ENCODE peak calls at places on chromosomes 13 and 19, in nine cellular contexts. One of them, this sample, is unnamed.

GRCh38 chr13:26616126-26616525 is 58.6 kb downstream of the WASF3 start:
- DNase-seq in HepG2: no peak
- DNase-seq in PC-3: peak; percentile 45
- DNase-seq in astrocyte: peak; percentile 82
- DNase-seq in neural progenitor cell: no peak
- DNase-seq in K562: no peak
- DNase-seq in hepatocyte: no peak
- DNase-seq in fibroblast of lung: peak; percentile 21
- DNase-seq in GM23248: peak; percentile 90
- DNase-seq in this sample: no peak

GRCh38 chr19:7242601-7243258 is 51.5 kb downstream of the INSR start:
- DNase-seq in HepG2: no peak
- DNase-seq in hepatocyte: no peak
- DNase-seq in neural progenitor cell: no peak
- DNase-seq in fibroblast of lung: peak; percentile 49
- DNase-seq in K562: no peak
- DNase-seq in astrocyte: peak; percentile 72
- DNase-seq in PC-3: peak; percentile 33
- DNase-seq in GM23248: peak; percentile 95
- DNase-seq in this sample: no peak

GRCh38 chr13:44267203-44267602 is 106.4 kb upstream of the SERP2 start:
- DNase-seq in GM23248: no peak
- DNase-seq in PC-3: no peak
- DNase-seq in HepG2: no peak
- DNase-seq in hepatocyte: no peak
- DNase-seq in neural progenitor cell: no peak
- DNase-seq in K562: no peak
- DNase-seq in astrocyte: no peak
- DNase-seq in fibroblast of lung: no peak
- DNase-seq in this sample: no peak

GRCh38 chr19:19514215-19514633 is 1.1 kb downstream of the TSSK6 start:
- DNase-seq in fibroblast of lung: peak; percentile 84
- DNase-seq in hepatocyte: no peak
- DNase-seq in K562: no peak
- DNase-seq in neural progenitor cell: no peak
- DNase-seq in GM23248: peak; percentile 20
- DNase-seq in PC-3: no peak
- DNase-seq in astrocyte: peak; percentile 33
- DNase-seq in HepG2: no peak
- DNase-seq in this sample: no peak

GRCh38 chr13:80251403-80251802 is 89.5 kb downstream of the SPRY2 start:
- DNase-seq in K562: peak; percentile 7
- DNase-seq in fibroblast of lung: peak; percentile 52
- DNase-seq in GM23248: peak; percentile 17
- DNase-seq in hepatocyte: peak; percentile 22
- DNase-seq in astrocyte: peak; percentile 62
- DNase-seq in HepG2: no peak
- DNase-seq in PC-3: peak; percentile 64
- DNase-seq in neural progenitor cell: peak; percentile 1
- DNase-seq in this sample: peak; percentile 82

GRCh38 chr13:112112534-112113276 is 45.8 kb downstream of the SOX1 start:
- DNase-seq in astrocyte: no peak
- DNase-seq in K562: no peak
- DNase-seq in PC-3: no peak
- DNase-seq in fibroblast of lung: no peak
- DNase-seq in GM23248: no peak
- DNase-seq in neural progenitor cell: no peak
- DNase-seq in HepG2: no peak
- DNase-seq in hepatocyte: no peak
- DNase-seq in this sample: no peak

GRCh38 chr19:47379398-47379938 is 30.4 kb downstream of the DHX34 start:
- DNase-seq in astrocyte: no peak
- DNase-seq in HepG2: no peak
- DNase-seq in PC-3: no peak
- DNase-seq in neural progenitor cell: no peak
- DNase-seq in hepatocyte: no peak
- DNase-seq in K562: no peak
- DNase-seq in GM23248: no peak
- DNase-seq in fibroblast of lung: no peak
- DNase-seq in this sample: no peak

GRCh38 chr19:49114630-49115363 is 627 bp downstream of the LIN7B start:
- DNase-seq in astrocyte: peak; percentile 18
- DNase-seq in hepatocyte: peak; percentile 81
- DNase-seq in K562: peak; percentile 72
- DNase-seq in HepG2: peak; percentile 46
- DNase-seq in PC-3: no peak
- DNase-seq in GM23248: peak; percentile 72
- DNase-seq in fibroblast of lung: peak; percentile 46
- DNase-seq in neural progenitor cell: peak; percentile 93
- DNase-seq in this sample: peak; percentile 94

GRCh38 chr13:41427700-41428099 is 29.6 kb upstream of the RGCC start:
- DNase-seq in PC-3: no peak
- DNase-seq in fibroblast of lung: no peak
- DNase-seq in hepatocyte: no peak
- DNase-seq in neural progenitor cell: no peak
- DNase-seq in astrocyte: no peak
- DNase-seq in GM23248: peak; percentile 10
- DNase-seq in HepG2: no peak
- DNase-seq in K562: no peak
- DNase-seq in this sample: peak; percentile 15

GRCh38 chr13:32264407-32264806 is 50.8 kb downstream of the ZAR1L start:
- DNase-seq in HepG2: no peak
- DNase-seq in K562: no peak
- DNase-seq in astrocyte: peak; percentile 30
- DNase-seq in fibroblast of lung: peak; percentile 58
- DNase-seq in GM23248: no peak
- DNase-seq in PC-3: peak; percentile 30
- DNase-seq in neural progenitor cell: no peak
- DNase-seq in hepatocyte: no peak
- DNase-seq in this sample: peak; percentile 44

GRCh38 chr13:78603240-78603947 is at the start of gene POU4F1:
- DNase-seq in fibroblast of lung: peak; percentile 26
- DNase-seq in HepG2: peak; percentile 72
- DNase-seq in GM23248: no peak
- DNase-seq in PC-3: no peak
- DNase-seq in neural progenitor cell: peak; percentile 93
- DNase-seq in hepatocyte: peak; percentile 85
- DNase-seq in astrocyte: no peak
- DNase-seq in K562: peak; percentile 89
- DNase-seq in this sample: peak; percentile 94

GRCh38 chr13:78601124-78601885 is 2.0 kb downstream of the POU4F1 start:
- DNase-seq in HepG2: no peak
- DNase-seq in GM23248: peak; percentile 38
- DNase-seq in astrocyte: no peak
- DNase-seq in PC-3: no peak
- DNase-seq in hepatocyte: peak; percentile 55
- DNase-seq in fibroblast of lung: peak; percentile 15
- DNase-seq in K562: no peak
- DNase-seq in neural progenitor cell: peak; percentile 71
- DNase-seq in this sample: peak; percentile 35

GRCh38 chr13:78600317-78600899 is 2.9 kb downstream of the POU4F1 start:
- DNase-seq in fibroblast of lung: peak; percentile 5
- DNase-seq in hepatocyte: no peak
- DNase-seq in HepG2: no peak
- DNase-seq in K562: no peak
- DNase-seq in neural progenitor cell: peak; percentile 31
- DNase-seq in astrocyte: no peak
- DNase-seq in PC-3: no peak
- DNase-seq in GM23248: no peak
- DNase-seq in this sample: no peak

GRCh38 chr13:78601886-78602560 is 1.3 kb downstream of the POU4F1 start:
- DNase-seq in astrocyte: no peak
- DNase-seq in fibroblast of lung: no peak
- DNase-seq in GM23248: no peak
- DNase-seq in hepatocyte: no peak
- DNase-seq in neural progenitor cell: no peak
- DNase-seq in K562: no peak
- DNase-seq in HepG2: no peak
- DNase-seq in PC-3: no peak
- DNase-seq in this sample: no peak

GRCh38 chr13:78602561-78603239 is 652 bp downstream of the POU4F1 start:
- DNase-seq in HepG2: no peak
- DNase-seq in neural progenitor cell: peak; percentile 55
- DNase-seq in fibroblast of lung: peak; percentile 14
- DNase-seq in astrocyte: no peak
- DNase-seq in K562: peak; percentile 14
- DNase-seq in GM23248: no peak
- DNase-seq in PC-3: no peak
- DNase-seq in hepatocyte: no peak
- DNase-seq in this sample: peak; percentile 61
- TF ChIP-seq EZH2 in HepG2: no peak
- TF ChIP-seq EZH2 in neural progenitor cell: peak; percentile 100
- TF ChIP-seq EZH2 in fibroblast of lung: peak; percentile 100
- TF ChIP-seq EZH2 in astrocyte: peak; percentile 98
- TF ChIP-seq EZH2 in K562: no peak
- TF ChIP-seq EZH2 in GM23248: peak; percentile 90
- TF ChIP-seq EZH2 in PC-3: no peak
- TF ChIP-seq EZH2 in hepatocyte: peak; percentile 96
- TF ChIP-seq EZH2 in this sample: peak; percentile 5

GRCh38 chr19:44969437-44969836 is 14.3 kb downstream of the CLPTM1 start:
- DNase-seq in astrocyte: no peak
- DNase-seq in K562: no peak
- DNase-seq in hepatocyte: no peak
- DNase-seq in neural progenitor cell: no peak
- DNase-seq in GM23248: no peak
- DNase-seq in fibroblast of lung: no peak
- DNase-seq in PC-3: no peak
- DNase-seq in HepG2: no peak
- DNase-seq in this sample: no peak
- H3K4me3 ChIP-seq in astrocyte: no peak overlapping the region
- H3K4me3 ChIP-seq in K562: no peak overlapping the region
- H3K4me3 ChIP-seq in hepatocyte: no peak overlapping the region
- H3K4me3 ChIP-seq in neural progenitor cell: no peak overlapping the region
- H3K4me3 ChIP-seq in GM23248: no peak overlapping the region
- H3K4me3 ChIP-seq in fibroblast of lung: no peak overlapping the region
- H3K4me3 ChIP-seq in PC-3: no peak overlapping the region
- H3K4me3 ChIP-seq in HepG2: no peak overlapping the region
- H3K4me3 ChIP-seq in this sample: no peak overlapping the region

GRCh38 chr19:35291916-35292315 is at the start of gene MAG:
- DNase-seq in GM23248: no peak
- DNase-seq in PC-3: no peak
- DNase-seq in neural progenitor cell: no peak
- DNase-seq in astrocyte: no peak
- DNase-seq in hepatocyte: no peak
- DNase-seq in fibroblast of lung: no peak
- DNase-seq in HepG2: no peak
- DNase-seq in K562: no peak
- DNase-seq in this sample: no peak

GRCh38 chr19:35293733-35294309 is 1.9 kb downstream of the MAG start:
- DNase-seq in PC-3: no peak
- DNase-seq in K562: no peak
- DNase-seq in hepatocyte: no peak
- DNase-seq in neural progenitor cell: no peak
- DNase-seq in astrocyte: no peak
- DNase-seq in fibroblast of lung: no peak
- DNase-seq in HepG2: no peak
- DNase-seq in GM23248: no peak
- DNase-seq in this sample: no peak

GRCh38 chr19:35294328-35294727 is 2.4 kb downstream of the MAG start:
- DNase-seq in astrocyte: no peak
- DNase-seq in fibroblast of lung: no peak
- DNase-seq in hepatocyte: no peak
- DNase-seq in GM23248: peak; percentile 29
- DNase-seq in K562: no peak
- DNase-seq in HepG2: no peak
- DNase-seq in PC-3: no peak
- DNase-seq in neural progenitor cell: no peak
- DNase-seq in this sample: peak; percentile 29

GRCh38 chr19:35292421-35292820 is 460 bp downstream of the MAG start:
- DNase-seq in neural progenitor cell: no peak
- DNase-seq in astrocyte: no peak
- DNase-seq in GM23248: no peak
- DNase-seq in fibroblast of lung: no peak
- DNase-seq in PC-3: no peak
- DNase-seq in hepatocyte: no peak
- DNase-seq in HepG2: no peak
- DNase-seq in K562: no peak
- DNase-seq in this sample: no peak

DNA sequence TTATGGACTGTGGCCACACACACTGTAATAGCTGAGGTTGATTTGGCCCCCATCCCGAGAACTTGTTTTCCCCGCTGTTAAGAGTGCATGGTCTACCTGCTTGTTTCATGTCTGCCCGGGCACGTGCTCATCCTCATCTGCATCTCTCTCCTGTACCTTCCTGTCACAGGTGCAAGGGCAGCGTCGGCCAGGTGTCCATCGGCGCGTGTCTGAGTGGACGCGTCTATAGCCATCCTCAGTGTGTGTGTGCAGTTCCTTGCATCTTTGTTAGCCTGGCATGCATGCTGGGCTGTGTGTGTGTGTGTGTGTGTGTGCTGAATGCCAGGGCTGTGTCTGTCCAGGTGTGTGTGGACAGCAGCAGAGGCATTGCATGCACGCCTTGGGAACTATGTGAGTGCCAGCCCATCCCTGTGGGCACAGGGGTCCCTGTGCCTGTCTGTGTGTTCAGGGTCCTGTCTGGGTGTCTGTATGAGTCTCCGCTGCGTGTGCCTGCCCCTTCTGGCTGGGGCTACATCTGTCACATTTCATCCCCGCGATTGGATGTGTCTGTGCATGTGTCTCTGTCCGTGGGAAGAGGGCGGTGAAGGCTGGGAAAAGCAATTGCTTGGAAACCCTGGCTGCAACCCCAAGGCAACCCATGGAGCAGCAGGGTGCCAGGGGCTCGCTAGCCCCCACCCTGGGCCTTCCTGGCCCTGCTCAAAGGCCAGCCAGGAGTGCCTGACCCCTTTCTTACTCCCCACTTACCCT is 1.2 kb downstream of the MAG start:
- DNase-seq in astrocyte: no peak
- DNase-seq in HepG2: no peak
- DNase-seq in fibroblast of lung: no peak
- DNase-seq in K562: no peak
- DNase-seq in hepatocyte: no peak
- DNase-seq in GM23248: peak; percentile 28
- DNase-seq in PC-3: no peak
- DNase-seq in neural progenitor cell: no peak
- DNase-seq in this sample: no peak
- TF ChIP-seq EZH2 in astrocyte: no peak
- TF ChIP-seq EZH2 in HepG2: no peak
- TF ChIP-seq EZH2 in fibroblast of lung: peak; percentile 44
- TF ChIP-seq EZH2 in K562: no peak
- TF ChIP-seq EZH2 in hepatocyte: no peak
- TF ChIP-seq EZH2 in GM23248: no peak
- TF ChIP-seq EZH2 in PC-3: no peak
- TF ChIP-seq EZH2 in neural progenitor cell: no peak
- TF ChIP-seq EZH2 in this sample: no peak

DNA sequence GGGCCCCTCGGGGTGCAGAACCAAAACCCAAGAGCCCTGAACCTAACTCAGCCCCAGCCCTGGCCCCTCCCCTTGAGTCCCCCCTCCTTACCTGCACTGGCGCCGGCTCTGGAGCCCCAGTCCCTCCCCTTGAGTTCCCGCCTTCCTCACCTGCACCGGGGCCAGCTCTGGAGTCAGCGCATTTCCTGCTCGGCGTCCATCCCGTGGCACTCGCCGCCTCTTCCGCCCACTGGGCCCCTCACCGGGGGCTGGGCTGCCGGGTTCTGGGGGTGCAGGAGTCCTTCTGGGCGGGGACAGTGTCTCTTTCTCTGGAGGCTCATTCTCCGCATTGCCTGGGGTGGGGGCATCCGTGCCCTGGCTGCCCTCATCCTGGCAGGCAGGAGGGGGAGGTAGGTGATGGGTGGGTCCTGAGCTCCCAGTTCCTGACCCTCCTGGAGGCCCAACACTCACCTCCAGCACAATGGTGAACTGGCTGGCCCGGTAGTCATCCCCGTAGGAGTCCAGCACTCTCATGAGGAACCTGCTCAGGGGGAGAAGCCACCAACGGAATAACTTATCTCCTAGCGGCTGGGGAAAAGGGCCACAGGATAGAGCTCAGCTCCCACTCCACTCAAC is 5.3 kb downstream of the NDUFA3 start:
- DNase-seq in K562: no peak
- DNase-seq in HepG2: no peak
- DNase-seq in hepatocyte: no peak
- DNase-seq in neural progenitor cell: no peak
- DNase-seq in fibroblast of lung: no peak
- DNase-seq in PC-3: no peak
- DNase-seq in GM23248: no peak
- DNase-seq in astrocyte: no peak
- DNase-seq in this sample: no peak
- H3K4me3 ChIP-seq in K562: no peak overlapping the region
- H3K4me3 ChIP-seq in HepG2: no peak overlapping the region
- H3K4me3 ChIP-seq in hepatocyte: no peak overlapping the region
- H3K4me3 ChIP-seq in neural progenitor cell: no peak overlapping the region
- H3K4me3 ChIP-seq in fibroblast of lung: no peak overlapping the region
- H3K4me3 ChIP-seq in PC-3: no peak overlapping the region
- H3K4me3 ChIP-seq in GM23248: no peak overlapping the region
- H3K4me3 ChIP-seq in astrocyte: no peak overlapping the region
- H3K4me3 ChIP-seq in this sample: no peak overlapping the region